ENCODE peak calls at places on chromosomes 12 and 14, in nine cellular contexts. Z, L, Y, H, O, C, S, R and P are unnamed samples.

GRCh38 chr12:15837141-15837781 is 44.9 kb upstream of the STRAP start:
- DNase-seq in Z (no peak), L (no peak), Y (no peak), H (no peak), O (no peak), C (no peak), S (no peak), R (no peak), P (no peak)

GRCh38 chr12:56988207-56988739 is 18.1 kb downstream of the ZBTB39 start:
- DNase-seq in Z (no peak), L (no peak), Y (no peak), H (no peak), O (no peak), C (peak), S (no peak), R (no peak), P (peak)

GRCh38 chr12:79673334-79673733 is 17.4 kb downstream of the PAWR start:
- DNase-seq in Z (no peak), L (no peak), Y (no peak), H (no peak), O (no peak), C (no peak), S (no peak), R (peak), P (no peak)

GRCh38 chr14:71290960-71291466 is 383.8 kb downstream of the PCNX1 start:
- DNase-seq in Z (no peak), L (no peak), Y (no peak), H (no peak), O (peak), C (no peak), S (no peak), R (peak), P (no peak)

GRCh38 chr12:15590180-15590826 is 198.9 kb downstream of the EPS8 start:
- DNase-seq in Z (peak), L (no peak), Y (peak), H (peak), O (peak), C (peak), S (no peak), R (peak), P (peak)

GRCh38 chr12:1250641-1251040 is 259.6 kb downstream of the ERC1 start:
- DNase-seq in Z (no peak), L (no peak), Y (no peak), H (no peak), O (no peak), C (no peak), S (no peak), R (no peak), P (no peak)

GRCh38 chr14:99529899-99530298 is 48.7 kb downstream of the CCNK start:
- DNase-seq in Z (no peak), L (no peak), Y (no peak), H (no peak), O (no peak), C (no peak), S (no peak), R (no peak), P (no peak)

GRCh38 chr12:68237068-68237467 is 11.5 kb upstream of the IL26 start:
- DNase-seq in Z (no peak), L (no peak), Y (no peak), H (no peak), O (no peak), C (no peak), S (no peak), R (no peak), P (no peak)

GRCh38 chr12:14113031-14113430 is 131.6 kb upstream of the GRIN2B start:
- DNase-seq in Z (no peak), L (no peak), Y (no peak), H (no peak), O (no peak), C (no peak), S (no peak), R (no peak), P (no peak)

GRCh38 chr12:55830601-55831406 is 1.4 kb upstream of the DNAJC14 start:
- DNase-seq in Z (peak), L (peak), Y (peak), H (peak), O (peak), C (peak), S (no peak), R (no peak), P (peak)

GRCh38 chr14:105249175-105250007 is 1.1 kb downstream of the BTBD6 start:
- DNase-seq in Z (no peak), L (peak), Y (no peak), H (no peak), O (peak), C (no peak), S (no peak), R (peak), P (peak)

GRCh38 chr12:4443616-4444015 is 2.0 kb downstream of the FGF6 start:
- DNase-seq in Z (no peak), L (no peak), Y (no peak), H (no peak), O (no peak), C (no peak), S (no peak), R (no peak), P (peak)

GRCh38 chr12:15435597-15435996 is 113.3 kb downstream of the PTPRO start:
- DNase-seq in Z (no peak), L (no peak), Y (no peak), H (no peak), O (peak), C (no peak), S (no peak), R (no peak), P (no peak)

GRCh38 chr12:66633676-66634075 is 45.2 kb downstream of the GRIP1 start:
- DNase-seq in Z (no peak), L (no peak), Y (no peak), H (no peak), O (no peak), C (no peak), S (no peak), R (peak), P (no peak)

GRCh38 chr14:31229638-31230229 is 22.1 kb upstream of the HECTD1 start:
- DNase-seq in Z (peak), L (peak), Y (no peak), H (no peak), O (peak), C (peak), S (no peak), R (peak), P (peak)

GRCh38 chr14:105474478-105475268 is at the start of gene CRIP2:
- DNase-seq in Z (no peak), L (no peak), Y (no peak), H (no peak), O (peak), C (peak), S (no peak), R (peak), P (peak)

GRCh38 chr14:99522934-99523660 is 41.9 kb downstream of the CCNK start:
- DNase-seq in Z (no peak), L (peak), Y (no peak), H (no peak), O (no peak), C (peak), S (no peak), R (no peak), P (peak)

GRCh38 chr14:100017578-100017977 is 47.6 kb upstream of the EVL start:
- DNase-seq in Z (no peak), L (no peak), Y (no peak), H (no peak), O (no peak), C (no peak), S (no peak), R (no peak), P (no peak)

GRCh38 chr14:41605550-41606248 is 977 bp upstream of the LRFN5 start:
- DNase-seq in Z (no peak), L (no peak), Y (peak), H (no peak), O (peak), C (peak), S (no peak), R (no peak), P (peak)

GRCh38 chr14:58914271-58914855 is 274.1 kb upstream of the DAAM1 start:
- DNase-seq in Z (no peak), L (no peak), Y (no peak), H (no peak), O (no peak), C (no peak), S (no peak), R (no peak), P (no peak)

GRCh38 chr14:53391631-53392030 is 238.5 kb upstream of the DDHD1 start:
- DNase-seq in Z (no peak), L (no peak), Y (no peak), H (no peak), O (peak), C (no peak), S (no peak), R (peak), P (no peak)

GRCh38 chr12:112252184-112252583 is 126.8 kb downstream of the TRAFD1 start:
- DNase-seq in Z (peak), L (peak), Y (no peak), H (no peak), O (no peak), C (no peak), S (no peak), R (peak), P (no peak)

GRCh38 chr14:35406811-35407630 is 2.5 kb upstream of the NFKBIA start:
- DNase-seq in Z (peak), L (no peak), Y (no peak), H (no peak), O (peak), C (no peak), S (no peak), R (peak), P (no peak)

GRCh38 chr12:128797119-128798118 is 26.3 kb downstream of the SLC15A4 start:
- DNase-seq in Z (no peak), L (peak), Y (no peak), H (no peak), O (peak), C (no peak), S (no peak), R (peak), P (no peak)

GRCh38 chr12:92886131-92886530 is 43.0 kb downstream of the EEA1 start:
- DNase-seq in Z (no peak), L (no peak), Y (no peak), H (no peak), O (no peak), C (no peak), S (no peak), R (no peak), P (no peak)

GRCh38 chr14:31059152-31059924 is 33.2 kb upstream of the STRN3 start:
- DNase-seq in Z (no peak), L (no peak), Y (no peak), H (no peak), O (peak), C (peak), S (no peak), R (peak), P (peak)

GRCh38 chr14:93994919-93995682 is 2.0 kb upstream of the CCDC197 start:
- DNase-seq in Z (no peak), L (no peak), Y (peak), H (peak), O (peak), C (peak), S (no peak), R (peak), P (peak)

GRCh38 chr12:129127771-129128170 is 274.5 kb downstream of the GLT1D1 start:
- DNase-seq in Z (no peak), L (no peak), Y (no peak), H (no peak), O (no peak), C (no peak), S (no peak), R (no peak), P (peak)

GRCh38 chr12:90024261-90024660 is 315.6 kb upstream of the ATP2B1 start:
- DNase-seq in Z (no peak), L (no peak), Y (no peak), H (no peak), O (no peak), C (no peak), S (no peak), R (peak), P (no peak)

GRCh38 chr12:71430756-71431155 is 8.8 kb upstream of the LGR5 start:
- DNase-seq in Z (no peak), L (no peak), Y (no peak), H (no peak), O (no peak), C (no peak), S (no peak), R (peak), P (no peak)

GRCh38 chr12:67578976-67579661 is 69.4 kb upstream of the DYRK2 start:
- DNase-seq in Z (no peak), L (no peak), Y (no peak), H (peak), O (no peak), C (no peak), S (no peak), R (no peak), P (no peak)

GRCh38 chr14:63766616-63767015 is 38.8 kb upstream of the SGPP1 start:
- DNase-seq in Z (no peak), L (no peak), Y (no peak), H (no peak), O (no peak), C (no peak), S (no peak), R (no peak), P (no peak)

GRCh38 chr14:92584856-92585255 is 71.3 kb downstream of the RIN3 start:
- DNase-seq in Z (no peak), L (peak), Y (no peak), H (no peak), O (no peak), C (no peak), S (no peak), R (no peak), P (no peak)

GRCh38 chr12:60257063-60257462 is 661.2 kb downstream of the SLC16A7 start:
- DNase-seq in Z (no peak), L (no peak), Y (no peak), H (no peak), O (peak), C (no peak), S (no peak), R (peak), P (no peak)

GRCh38 chr14:58808828-58809227 is 171.1 kb downstream of the DACT1 start:
- DNase-seq in Z (peak), L (no peak), Y (no peak), H (no peak), O (no peak), C (no peak), S (no peak), R (peak), P (no peak)

GRCh38 chr14:33016611-33017010 is 77.9 kb downstream of the NPAS3 start:
- DNase-seq in Z (no peak), L (no peak), Y (no peak), H (no peak), O (no peak), C (no peak), S (no peak), R (peak), P (no peak)

GRCh38 chr12:9760699-9761406 is at the start of gene CD69:
- DNase-seq in Z (no peak), L (no peak), Y (no peak), H (peak), O (peak), C (no peak), S (no peak), R (no peak), P (no peak)

DNA sequence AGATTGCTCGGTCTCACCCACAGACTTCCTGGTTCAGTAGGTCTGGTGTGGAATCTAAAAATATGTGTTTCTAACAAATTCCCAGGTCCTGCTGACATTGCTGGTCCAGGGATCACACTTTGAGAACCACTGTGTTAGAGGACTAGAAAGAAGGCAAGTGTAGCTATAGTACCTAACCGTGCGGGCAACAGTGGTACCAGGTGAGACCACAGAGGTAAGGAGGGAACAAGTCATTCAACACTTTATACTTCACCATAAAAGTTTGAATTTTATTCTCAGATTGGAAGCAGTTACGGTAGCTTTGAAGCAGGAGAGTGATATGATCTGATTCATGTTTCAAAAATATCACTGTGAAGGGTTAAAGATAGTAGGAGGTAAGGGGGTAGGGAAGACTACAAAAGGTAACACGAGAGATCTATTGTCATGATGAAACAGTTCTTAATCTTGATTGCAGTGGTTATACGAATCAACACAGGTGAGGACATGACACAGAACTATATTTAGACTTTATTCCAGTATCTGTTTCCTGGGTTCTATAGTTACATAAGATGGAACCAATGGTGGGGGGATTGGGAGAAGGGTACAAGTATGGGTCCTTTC is 73.5 kb downstream of the CDK17 start:
- DNase-seq in Z (no peak), L (no peak), Y (no peak), H (no peak), O (no peak), C (no peak), S (no peak), R (no peak), P (no peak)
- H3K27ac ChIP-seq in Z (no peak), L (no peak), Y (no peak), H (no peak), O (no peak), C (no peak), S (no peak), R (no peak), P (no peak)

GRCh38 chr12:31037028-31037427 is 36.6 kb upstream of the DDX11 start:
- DNase-seq in Z (no peak), L (no peak), Y (no peak), H (no peak), O (no peak), C (no peak), S (no peak), R (no peak), P (no peak)
- H3K27ac ChIP-seq in Z (no peak), L (no peak), Y (no peak), H (no peak), O (no peak), C (no peak), S (no peak), R (peak), P (no peak)

GRCh38 chr12:130127909-130128763 is 34.1 kb upstream of the FZD10 start:
- DNase-seq in Z (peak), L (no peak), Y (no peak), H (no peak), O (no peak), C (peak), S (no peak), R (no peak), P (no peak)
- H3K27ac ChIP-seq in Z (peak), L (peak), Y (no peak), H (no peak), O (no peak), C (peak), S (peak), R (no peak), P (no peak)

GRCh38 chr14:43981135-43981787 is 525.8 kb downstream of the FSCB start:
- DNase-seq in Z (peak), L (no peak), Y (no peak), H (no peak), O (no peak), C (no peak), S (no peak), R (no peak), P (no peak)
- H3K27ac ChIP-seq in Z (no peak), L (no peak), Y (no peak), H (no peak), O (no peak), C (no peak), S (no peak), R (no peak), P (no peak)

GRCh38 chr12:51401486-51401885 is 10.3 kb upstream of the GALNT6 start:
- DNase-seq in Z (no peak), L (no peak), Y (no peak), H (no peak), O (no peak), C (no peak), S (no peak), R (no peak), P (peak)
- H3K27ac ChIP-seq in Z (no peak), L (no peak), Y (no peak), H (no peak), O (no peak), C (no peak), S (no peak), R (no peak), P (no peak)

DNA sequence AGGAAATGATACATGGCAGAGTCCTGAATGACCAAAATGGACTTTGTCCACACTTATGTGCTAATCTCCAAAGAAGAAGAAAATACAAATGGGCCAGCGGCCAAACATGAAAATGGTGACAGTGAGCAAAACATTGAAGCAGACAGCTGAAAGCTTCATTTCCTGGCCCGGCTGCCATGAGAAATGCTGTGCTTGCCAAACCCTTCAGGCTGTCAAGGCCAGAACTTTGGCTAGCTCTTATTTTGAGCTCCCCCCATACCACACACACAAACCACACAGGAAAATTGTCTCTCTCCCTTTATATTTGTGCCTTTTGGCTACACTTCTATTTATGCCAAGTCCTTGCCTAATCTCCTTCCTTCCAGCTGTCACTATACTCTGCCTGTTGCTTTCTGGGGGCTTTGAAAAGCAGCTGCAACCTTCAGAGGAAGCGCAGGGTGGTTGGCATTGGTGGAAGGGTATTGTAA is 323.8 kb downstream of the RAD51B start:
- DNase-seq in Z (peak), L (no peak), Y (peak), H (no peak), O (peak), C (peak), S (peak), R (peak), P (no peak)
- H3K27ac ChIP-seq in Z (peak), L (peak), Y (peak), H (no peak), O (no peak), C (peak), S (peak), R (no peak), P (no peak)

GRCh38 chr12:100266163-100266801 is 597 bp downstream of the DEPDC4 start:
- DNase-seq in Z (no peak), L (no peak), Y (no peak), H (no peak), O (no peak), C (no peak), S (no peak), R (no peak), P (no peak)
- H3K27ac ChIP-seq in Z (peak), L (peak), Y (peak), H (peak), O (peak), C (peak), S (peak), R (peak), P (no peak)